ENCODE peak calls at places on chromosome 12, in eight cellular contexts. W is CD4-positive, CD25-positive, alpha-beta regulatory T cell; T is naive thymus-derived CD4-positive, alpha-beta T cell; Z is HepG2; B is astrocyte; Y is A549; E is heart right ventricle; P is small intestine. I is an unnamed sample. For H3K9me3, the result is how much of the 10 kb centered on the place peaks cover.

GRCh38 chr12:15837141-15837781 is 44.9 kb upstream of the STRAP start:
- DNase-seq in E (no peak), T (no peak), P (no peak), Y (no peak), B (peak), W (no peak), Z (no peak), I (no peak)

GRCh38 chr12:93530358-93530757 is 42.1 kb upstream of the SOCS2 start:
- DNase-seq in E (no peak), B (no peak), W (peak), T (no peak), Z (no peak), P (no peak), Y (no peak), I (no peak)

GRCh38 chr12:79073506-79073905 is 208.9 kb downstream of the SYT1 start:
- DNase-seq in Y (no peak), P (no peak), W (no peak), E (no peak), T (no peak), B (no peak), Z (no peak), I (no peak)

GRCh38 chr12:111653596-111653995 is 32.2 kb downstream of the BRAP start:
- DNase-seq in P (no peak), E (no peak), T (no peak), Y (no peak), B (no peak), W (no peak), Z (no peak), I (no peak)

GRCh38 chr12:88922816-88923215 is 342.5 kb upstream of the KITLG start:
- DNase-seq in T (no peak), W (no peak), Z (no peak), P (no peak), B (peak), E (no peak), Y (no peak), I (no peak)

GRCh38 chr12:70268972-70269371 is 25.7 kb downstream of the CNOT2 start:
- DNase-seq in Z (no peak), T (no peak), P (no peak), Y (no peak), E (no peak), B (no peak), W (no peak), I (no peak)

GRCh38 chr12:713281-713875 is 39.0 kb upstream of the WNK1 start:
- DNase-seq in Z (no peak), E (no peak), T (no peak), B (no peak), W (no peak), P (no peak), Y (no peak), I (no peak)

GRCh38 chr12:121678721-121679300 is 9.4 kb upstream of the MORN3 start:
- DNase-seq in P (no peak), B (no peak), E (no peak), Y (no peak), W (no peak), T (no peak), Z (no peak), I (no peak)

GRCh38 chr12:117064049-117064448 is 35.2 kb downstream of the TESC start:
- DNase-seq in Z (no peak), Y (no peak), B (no peak), E (no peak), W (no peak), T (no peak), P (no peak), I (no peak)

GRCh38 chr12:65278576-65279386 is at the start of gene MSRB3:
- DNase-seq in Y (peak), W (peak), P (no peak), T (peak), B (peak), E (peak), Z (peak), I (peak)

GRCh38 chr12:96774501-96775256 is 132.4 kb upstream of the NEDD1 start:
- DNase-seq in Z (no peak), E (no peak), P (no peak), B (peak), W (no peak), T (no peak), Y (peak), I (no peak)

GRCh38 chr12:34288963-34289345 is 266.7 kb downstream of the ALG10 start:
- DNase-seq in E (no peak), Z (no peak), Y (no peak), W (no peak), P (no peak), B (no peak), T (no peak), I (no peak)

GRCh38 chr12:50568338-50569155 is 63.8 kb downstream of the DIP2B start:
- DNase-seq in W (no peak), P (no peak), E (no peak), Z (no peak), T (no peak), Y (no peak), B (no peak), I (no peak)

GRCh38 chr12:10354502-10354901 is 35.3 kb downstream of the KLRK1 start:
- DNase-seq in Y (no peak), E (no peak), P (no peak), B (peak), W (no peak), T (no peak), Z (peak), I (no peak)

GRCh38 chr12:30902606-30903005 is 23.9 kb upstream of the TSPAN11 start:
- DNase-seq in Z (no peak), P (no peak), B (no peak), T (no peak), W (no peak), E (no peak), Y (no peak), I (no peak)

GRCh38 chr12:20212036-20212435 is 156.3 kb upstream of the PDE3A start:
- DNase-seq in P (peak), Z (no peak), Y (no peak), B (peak), E (no peak), T (no peak), W (no peak), I (no peak)

GRCh38 chr12:11650697-11651281 is 1.3 kb downstream of the ETV6 start:
- DNase-seq in Y (peak), W (peak), E (no peak), P (peak), B (no peak), Z (peak), T (peak), I (no peak)

GRCh38 chr12:51820721-51821422 is 27.6 kb downstream of the FIGNL2 start:
- DNase-seq in T (peak), B (peak), W (peak), Y (peak), E (peak), P (peak), Z (no peak), I (no peak)

GRCh38 chr12:46320731-46321130 is 51.8 kb downstream of the SLC38A2 start:
- DNase-seq in E (no peak), W (no peak), Z (no peak), B (no peak), T (no peak), P (no peak), Y (no peak), I (no peak)

GRCh38 chr12:19783547-19784444 is 344.5 kb downstream of the AEBP2 start:
- DNase-seq in Y (no peak), B (no peak), Z (no peak), W (no peak), E (peak), T (no peak), P (peak), I (no peak)

GRCh38 chr12:101889216-101889752 is 11.9 kb downstream of the DRAM1 start:
- DNase-seq in P (no peak), W (no peak), Z (no peak), T (no peak), B (no peak), Y (no peak), E (no peak), I (no peak)

GRCh38 chr12:26164118-26164517 is 31.3 kb upstream of the SSPN start:
- DNase-seq in E (no peak), P (no peak), B (no peak), Y (no peak), W (no peak), Z (no peak), T (no peak), I (no peak)

GRCh38 chr12:26953447-26953846 is 15.2 kb downstream of the FGFR1OP2 start:
- DNase-seq in P (no peak), Z (no peak), T (no peak), B (no peak), W (no peak), Y (no peak), E (no peak), I (no peak)

GRCh38 chr12:38138225-38139221 is 178.1 kb upstream of the ALG10B start:
- DNase-seq in Y (peak), T (peak), B (peak), Z (peak), E (no peak), P (peak), W (peak), I (peak)

GRCh38 chr12:3683670-3684069 is 69.2 kb downstream of the CRACR2A start:
- DNase-seq in B (peak), T (no peak), E (no peak), P (no peak), Z (no peak), W (no peak), Y (no peak), I (no peak)

GRCh38 chr12:86914716-86915115 is 658.5 kb upstream of the MGAT4C start:
- DNase-seq in Y (peak), W (no peak), P (peak), T (no peak), E (no peak), Z (peak), B (peak), I (no peak)

GRCh38 chr12:127570387-127570786 is 696.6 kb upstream of the TMEM132C start:
- DNase-seq in W (no peak), Z (no peak), P (no peak), B (no peak), E (no peak), T (no peak), Y (no peak), I (no peak)

GRCh38 chr12:67661311-67662011 is 12.9 kb downstream of the DYRK2 start:
- DNase-seq in E (no peak), T (no peak), Z (no peak), P (no peak), Y (no peak), B (peak), W (peak), I (no peak)

GRCh38 chr12:67663121-67663520 is 14.6 kb downstream of the DYRK2 start:
- DNase-seq in T (no peak), P (no peak), B (peak), Z (no peak), E (no peak), Y (no peak), W (no peak), I (no peak)

GRCh38 chr12:67658486-67658885 is 9.9 kb downstream of the DYRK2 start:
- DNase-seq in P (no peak), E (no peak), B (no peak), W (no peak), Y (no peak), T (no peak), Z (no peak), I (no peak)

GRCh38 chr12:67655829-67656614 is 7.5 kb downstream of the DYRK2 start:
- DNase-seq in E (no peak), W (no peak), B (no peak), T (no peak), Y (no peak), Z (no peak), P (no peak), I (no peak)

GRCh38 chr12:67659296-67659695 is 10.8 kb downstream of the DYRK2 start:
- DNase-seq in T (no peak), Z (no peak), E (no peak), B (no peak), Y (no peak), P (no peak), W (no peak), I (no peak)
- H3K27ac ChIP-seq in T (no peak), Z (no peak), E (peak), B (no peak), Y (no peak), P (no peak), W (no peak), I (peak)

GRCh38 chr12:94832780-94833760 is 170.4 kb downstream of the NDUFA12 start:
- DNase-seq in T (no peak), Y (no peak), Z (no peak), E (no peak), B (peak), W (no peak), P (no peak), I (no peak)
- H3K4me3 ChIP-seq in T (no peak), Y (no peak), Z (no peak), E (no peak), B (no peak), W (no peak), P (no peak), I (no peak)

DNA sequence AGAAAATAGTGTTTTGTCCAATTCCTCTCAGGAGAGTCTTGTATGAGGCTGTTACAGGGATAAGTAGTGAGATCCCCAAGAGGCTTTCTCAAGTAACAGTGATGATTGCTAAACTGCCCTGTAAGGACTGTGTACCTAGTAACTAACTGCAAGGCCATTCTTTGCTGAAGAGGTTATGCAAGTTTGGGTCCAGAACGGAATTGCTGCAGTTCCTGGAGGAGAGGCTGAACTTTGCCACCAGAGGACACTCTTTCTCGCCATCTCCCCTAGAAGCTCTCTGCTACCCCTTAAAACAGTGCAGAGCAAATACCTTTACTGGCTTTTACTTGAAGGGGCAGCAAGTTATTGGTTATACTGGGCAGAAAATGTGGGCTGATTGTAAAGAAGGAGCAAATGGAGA is 180.0 kb downstream of the RBM19 start:
- DNase-seq in T (no peak), P (no peak), E (no peak), B (no peak), W (no peak), Z (peak), Y (no peak), I (no peak)
- H3K9me3 ChIP-seq in T (under half), P (under half), E (under half), B (under half), W (under half), Z (under half), Y (under half), I (under half)

GRCh38 chr12:115354007-115354452 is 670.1 kb upstream of the TBX3 start:
- DNase-seq in T (no peak), P (peak), Y (peak), B (peak), W (no peak), E (peak), Z (peak), I (peak)
- H3K27ac ChIP-seq in T (no peak), P (peak), Y (peak), B (peak), W (no peak), E (peak), Z (no peak), I (peak)

DNA sequence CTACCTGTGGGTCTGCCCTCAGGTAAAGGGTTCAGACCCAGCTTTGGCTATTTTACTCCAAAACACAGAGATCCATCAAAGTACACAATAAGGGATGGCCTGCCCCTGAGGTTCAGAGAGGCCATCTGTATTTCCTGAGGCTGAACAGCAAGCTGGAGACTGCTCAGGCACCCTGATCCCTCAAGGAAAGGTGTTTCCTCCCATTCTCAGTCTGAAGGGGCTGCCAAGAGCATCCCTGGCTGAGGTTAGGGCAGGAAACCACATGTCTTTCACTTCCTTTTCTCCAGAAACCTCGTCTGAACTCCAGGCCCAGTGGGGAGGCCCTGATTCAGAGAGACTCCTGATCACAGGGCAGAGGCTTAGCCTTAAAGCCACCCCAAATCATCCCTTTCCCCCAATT is 1.5 kb downstream of the RILPL1 start:
- DNase-seq in T (no peak), P (no peak), W (peak), Y (no peak), E (no peak), B (peak), Z (no peak), I (no peak)
- H3K4me3 ChIP-seq in T (no peak), P (no peak), W (peak), Y (peak), E (peak), B (peak), Z (no peak), I (no peak)

GRCh38 chr12:132948146-132949066 is 7.7 kb downstream of the ZNF605 start:
- DNase-seq in Z (no peak), Y (no peak), B (no peak), P (no peak), E (no peak), W (no peak), T (no peak), I (no peak)

GRCh38 chr12:132951649-132952048 is 4.5 kb downstream of the ZNF605 start:
- DNase-seq in T (no peak), W (no peak), E (no peak), Y (no peak), B (no peak), Z (no peak), P (no peak), I (no peak)

GRCh38 chr12:132950844-132951535 is 5.1 kb downstream of the ZNF605 start:
- DNase-seq in W (no peak), T (no peak), E (no peak), Z (no peak), B (no peak), Y (no peak), P (no peak), I (no peak)

GRCh38 chr12:132952371-132953162 is 3.5 kb downstream of the ZNF605 start:
- DNase-seq in E (no peak), Z (no peak), T (no peak), W (no peak), P (no peak), Y (no peak), B (no peak), I (no peak)

GRCh38 chr12:132949936-132950837 is 5.9 kb downstream of the ZNF605 start:
- DNase-seq in E (no peak), B (no peak), P (no peak), T (no peak), Y (no peak), W (no peak), Z (no peak), I (no peak)
- H3K9me3 ChIP-seq in E (under half), B (under half), P (under half), T (under half), Y (half or more), W (under half), Z (half or more), I (under half)

GRCh38 chr12:98741615-98742265 is 96.7 kb downstream of the APAF1 start:
- DNase-seq in Z (no peak), P (no peak), W (peak), T (no peak), Y (no peak), E (no peak), B (no peak), I (no peak)
- H3K27ac ChIP-seq in Z (no peak), P (no peak), W (peak), T (no peak), Y (no peak), E (no peak), B (no peak), I (no peak)